ENCODE peak calls at places on chromosomes 2 and 18, in ten cellular contexts. S is GM19239; R is activated CD4-positive, alpha-beta T cell treated with anti-CD3 and anti-CD28 coated beads for 1 hour; M is RCC 7860; O is T follicular helper cell; L is cardiac fibroblast; G is stimulated activated CD4-positive, alpha-beta T cell treated with anti-CD3 and anti-CD28 coated beads, Interleukin-2, amount 100 ng/mL, for 4 hours; Y is astrocyte of the spinal cord; V is 8988T; I is RPMI7951. Q is an unnamed sample.

GRCh38 chr2:44817673-44818335 is 123.7 kb upstream of the SIX3 start:
- DNase-seq in Y (no peak), I (no peak), L (no peak), G (no peak), S (no peak), O (no peak), R (no peak), M (no peak), V (no peak), Q (no peak)

GRCh38 chr2:168939918-168940317 is 38.8 kb downstream of the G6PC2 start:
- DNase-seq in L (no peak), I (no peak), O (no peak), Y (no peak), G (no peak), V (no peak), R (no peak), M (no peak), S (no peak), Q (no peak)

GRCh38 chr18:76169733-76170132 is 325.3 kb downstream of the ZNF516 start:
- DNase-seq in Y (no peak), O (no peak), I (no peak), M (no peak), L (no peak), S (no peak), R (no peak), G (no peak), V (no peak), Q (no peak)

GRCh38 chr2:224208034-224208433 is 168.9 kb upstream of the SERPINE2 start:
- DNase-seq in I (no peak), G (no peak), R (no peak), V (no peak), M (no peak), S (no peak), L (no peak), Y (no peak), O (no peak), Q (no peak)

GRCh38 chr2:105104208-105104731 is 66.4 kb downstream of the MRPS9 start:
- DNase-seq in V (no peak), I (peak; percentile 85), O (no peak), S (no peak), M (peak; percentile 87), Y (peak; percentile 89), G (no peak), L (no peak), R (no peak), Q (no peak)

GRCh38 chr2:26469092-26469710 is 8.7 kb downstream of the OTOF start:
- DNase-seq in O (peak; percentile 4), R (no peak), S (peak; percentile 86), I (peak; percentile 70), M (peak; percentile 71), V (peak; percentile 62), Y (peak; percentile 71), G (peak; percentile 28), L (peak; percentile 58), Q (peak; percentile 12)

GRCh38 chr2:100214265-100214961 is 72.0 kb upstream of the AFF3 start:
- DNase-seq in G (no peak), M (no peak), S (no peak), Y (no peak), R (no peak), L (no peak), I (no peak), O (no peak), V (no peak), Q (no peak)

GRCh38 chr18:32576296-32576916 is 105.7 kb upstream of the GAREM1 start:
- DNase-seq in O (no peak), Y (peak; percentile 33), S (no peak), V (no peak), L (peak; percentile 44), R (no peak), G (no peak), I (no peak), M (no peak), Q (no peak)

GRCh38 chr18:68847219-68847860 is 49.5 kb downstream of the CCDC102B start:
- DNase-seq in G (no peak), O (no peak), V (no peak), M (no peak), S (no peak), Y (peak; percentile 59), I (no peak), L (peak; percentile 70), R (no peak), Q (no peak)

GRCh38 chr2:233351423-233351822 is 2.9 kb upstream of the DGKD start:
- DNase-seq in S (no peak), R (no peak), O (no peak), V (no peak), G (no peak), M (peak; percentile 81), Y (peak; percentile 23), I (peak; percentile 82), L (no peak), Q (no peak)

GRCh38 chr2:44994377-44994776 is 14.9 kb downstream of the SIX2 start:
- DNase-seq in G (no peak), M (no peak), S (no peak), Y (no peak), I (no peak), O (no peak), L (no peak), R (no peak), V (no peak), Q (no peak)

GRCh38 chr2:28904802-28905499 is 10.5 kb downstream of the WDR43 start:
- DNase-seq in V (no peak), R (no peak), M (no peak), O (no peak), L (no peak), Y (no peak), S (no peak), G (no peak), I (no peak), Q (no peak)

GRCh38 chr2:165251361-165251760 is 12.1 kb downstream of the SCN2A start:
- DNase-seq in M (no peak), O (no peak), I (no peak), Y (no peak), L (no peak), R (no peak), V (no peak), S (no peak), G (no peak), Q (no peak)

GRCh38 chr2:132374551-132374950 is 42.1 kb upstream of the GPR39 start:
- DNase-seq in V (no peak), R (no peak), O (no peak), M (peak; percentile 25), Y (peak; percentile 16), S (no peak), I (peak; percentile 81), L (no peak), G (no peak), Q (no peak)

GRCh38 chr2:96993367-96993766 is 7.0 kb upstream of the FAM178B start:
- DNase-seq in Y (no peak), V (no peak), I (no peak), G (no peak), L (no peak), S (no peak), O (no peak), R (no peak), M (no peak), Q (no peak)

GRCh38 chr2:26569216-26570082 is 71.7 kb downstream of the CIB4 start:
- DNase-seq in M (no peak), R (no peak), O (no peak), V (no peak), Y (no peak), G (no peak), S (no peak), L (no peak), I (no peak), Q (no peak)

GRCh38 chr2:240640939-240641338 is 15.7 kb downstream of the GPR35 start:
- DNase-seq in V (peak; percentile 96), Y (no peak), I (peak; percentile 27), M (no peak), R (no peak), G (no peak), O (no peak), L (peak; percentile 20), S (no peak), Q (no peak)

GRCh38 chr2:53500181-53500580 is 267.4 kb upstream of the CHAC2 start:
- DNase-seq in Y (no peak), L (no peak), O (no peak), S (no peak), M (no peak), V (no peak), I (no peak), R (no peak), G (no peak), Q (no peak)

GRCh38 chr2:85748948-85749875 is 4.6 kb upstream of the ATOH8 start:
- DNase-seq in V (no peak), M (no peak), Y (no peak), O (no peak), S (no peak), G (no peak), R (no peak), I (no peak), L (peak; percentile 76), Q (no peak)

GRCh38 chr18:6752200-6752873 is 22.8 kb downstream of the ARHGAP28 start:
- DNase-seq in O (no peak), V (no peak), I (peak; percentile 24), S (no peak), G (no peak), M (peak; percentile 41), R (no peak), Y (peak; percentile 94), L (peak; percentile 41), Q (no peak)

GRCh38 chr18:2979871-2980606 is 32.9 kb downstream of the LPIN2 start:
- DNase-seq in S (no peak), R (no peak), Y (no peak), O (no peak), I (no peak), V (no peak), G (no peak), M (peak; percentile 18), L (peak; percentile 42), Q (no peak)

GRCh38 chr2:25086070-25086560 is 44.2 kb downstream of the EFR3B start:
- DNase-seq in M (no peak), L (no peak), I (no peak), G (no peak), Y (no peak), V (no peak), O (no peak), S (no peak), R (no peak), Q (no peak)

GRCh38 chr2:70959271-70959761 is 19.1 kb upstream of the ANKRD53 start:
- DNase-seq in I (no peak), O (no peak), M (no peak), G (no peak), L (no peak), V (no peak), S (no peak), R (peak; percentile 5), Y (no peak), Q (no peak)

GRCh38 chr2:195782156-195782555 is 125.1 kb downstream of the SLC39A10 start:
- DNase-seq in L (no peak), G (no peak), M (no peak), O (no peak), R (no peak), I (no peak), S (no peak), Y (peak; percentile 15), V (no peak), Q (no peak)

GRCh38 chr2:109213646-109214417 is 84.8 kb downstream of the SH3RF3 start:
- DNase-seq in M (peak; percentile 46), L (peak; percentile 87), R (peak; percentile 30), O (peak; percentile 43), G (peak; percentile 44), V (no peak), I (peak; percentile 98), S (peak; percentile 25), Y (peak; percentile 81), Q (peak; percentile 31)

GRCh38 chr2:1730047-1730937 is 14.0 kb downstream of the PXDN start:
- DNase-seq in M (peak; percentile 48), Y (peak; percentile 92), O (no peak), S (no peak), I (peak; percentile 93), R (no peak), L (peak; percentile 77), V (no peak), G (no peak), Q (no peak)

GRCh38 chr18:49162226-49162848 is 211.6 kb upstream of the SMAD7 start:
- DNase-seq in O (no peak), L (no peak), S (no peak), R (no peak), M (no peak), G (no peak), I (peak; percentile 13), V (no peak), Y (no peak), Q (no peak)

GRCh38 chr2:68698567-68699377 is 35.8 kb upstream of the ARHGAP25 start:
- DNase-seq in G (no peak), M (no peak), Y (no peak), L (no peak), I (no peak), S (no peak), O (no peak), V (no peak), R (no peak), Q (no peak)

Q was measured in effector CD8-positive, alpha-beta T cell.